ENCODE peak calls at places on chromosomes 11 and 22, in four cellular contexts. S, E, M and J are unnamed samples.

GRCh38 chr11:6654281-6655019 is 1.2 kb downstream of the DCHS1 start:
- DNase-seq in S (no peak), E (no peak), M (no peak), J (no peak)

GRCh38 chr22:20131593-20131855 is at the start of gene ZDHHC8:
- DNase-seq in S (no peak), E (no peak), M (no peak), J (no peak)

GRCh38 chr11:71940561-71941219 is 11.8 kb downstream of the RNF121 start:
- DNase-seq in S (no peak), E (no peak), M (no peak), J (no peak)

GRCh38 chr22:44818727-44819126 is 66.4 kb downstream of the ARHGAP8 start:
- DNase-seq in S (no peak), E (no peak), M (no peak), J (no peak)

GRCh38 chr22:30435674-30436126 is 10.1 kb downstream of the MTFP1 start:
- DNase-seq in S (peak), E (peak), M (peak), J (no peak)

GRCh38 chr22:46803031-46803880 is 40.8 kb downstream of the TBC1D22A start:
- DNase-seq in S (peak), E (peak), M (peak), J (no peak)

GRCh38 chr11:12330491-12331231 is 46.7 kb upstream of the PARVA start:
- DNase-seq in S (no peak), E (no peak), M (no peak), J (no peak)

GRCh38 chr11:12592283-12592682 is 81.9 kb upstream of the TEAD1 start:
- DNase-seq in S (no peak), E (no peak), M (no peak), J (no peak)

GRCh38 chr11:111585371-111585770 is 16.9 kb upstream of the SIK2 start:
- DNase-seq in S (no peak), E (no peak), M (no peak), J (no peak)

GRCh38 chr22:45638197-45638596 is 33.4 kb upstream of the ATXN10 start:
- DNase-seq in S (no peak), E (no peak), M (no peak), J (no peak)

GRCh38 chr11:84594602-84595001 is 1032.5 kb downstream of the DLG2 start:
- DNase-seq in S (no peak), E (no peak), M (no peak), J (no peak)

GRCh38 chr11:62546937-62547625 is 475 bp upstream of the AHNAK start:
- DNase-seq in S (no peak), E (peak), M (peak), J (no peak)

GRCh38 chr11:132114185-132114584 is 743.8 kb downstream of the NTM start:
- DNase-seq in S (peak), E (no peak), M (no peak), J (no peak)

GRCh38 chr11:76704171-76704948 is 33.8 kb upstream of the LRRC32 start:
- DNase-seq in S (no peak), E (no peak), M (no peak), J (no peak)

GRCh38 chr22:33271390-33272161 is 213.4 kb upstream of the SYN3 start:
- DNase-seq in S (peak), E (peak), M (peak), J (no peak)

GRCh38 chr11:132831272-132831671 is 701.0 kb downstream of the OPCML start:
- DNase-seq in S (no peak), E (no peak), M (no peak), J (no peak)

GRCh38 chr11:11998091-11998781 is 10.2 kb downstream of the DKK3 start:
- DNase-seq in S (no peak), E (no peak), M (peak), J (no peak)

GRCh38 chr22:20403779-20404140 is 9.8 kb downstream of the ZNF74 start:
- DNase-seq in S (no peak), E (no peak), M (no peak), J (no peak)

GRCh38 chr22:33036881-33037280 is 21.3 kb downstream of the SYN3 start:
- DNase-seq in S (no peak), E (no peak), M (no peak), J (no peak)

GRCh38 chr11:134388590-134388989 is 23.5 kb downstream of the B3GAT1 start:
- DNase-seq in S (no peak), E (no peak), M (no peak), J (no peak)

GRCh38 chr11:121661796-121662508 is 209.2 kb upstream of the SORL1-AS1 start:
- DNase-seq in S (no peak), E (no peak), M (no peak), J (no peak)

GRCh38 chr11:110026823-110027626 is 66.2 kb upstream of the ZC3H12C start:
- DNase-seq in S (no peak), E (no peak), M (no peak), J (no peak)

GRCh38 chr11:31882951-31883392 is 71.8 kb upstream of the PAX6 start:
- DNase-seq in S (no peak), E (no peak), M (no peak), J (no peak)

GRCh38 chr22:45720875-45721378 is 49.3 kb downstream of the ATXN10 start:
- DNase-seq in S (no peak), E (no peak), M (no peak), J (no peak)

GRCh38 chr11:1050581-1051355 is 14.2 kb upstream of the MUC6 start:
- DNase-seq in S (peak), E (peak), M (no peak), J (no peak)

GRCh38 chr11:75495749-75496641 is 29.7 kb downstream of the GDPD5 start:
- DNase-seq in S (no peak), E (no peak), M (no peak), J (no peak)

GRCh38 chr11:130137999-130138398 is 21.6 kb upstream of the ST14 start:
- DNase-seq in S (no peak), E (no peak), M (peak), J (no peak)

DNA sequence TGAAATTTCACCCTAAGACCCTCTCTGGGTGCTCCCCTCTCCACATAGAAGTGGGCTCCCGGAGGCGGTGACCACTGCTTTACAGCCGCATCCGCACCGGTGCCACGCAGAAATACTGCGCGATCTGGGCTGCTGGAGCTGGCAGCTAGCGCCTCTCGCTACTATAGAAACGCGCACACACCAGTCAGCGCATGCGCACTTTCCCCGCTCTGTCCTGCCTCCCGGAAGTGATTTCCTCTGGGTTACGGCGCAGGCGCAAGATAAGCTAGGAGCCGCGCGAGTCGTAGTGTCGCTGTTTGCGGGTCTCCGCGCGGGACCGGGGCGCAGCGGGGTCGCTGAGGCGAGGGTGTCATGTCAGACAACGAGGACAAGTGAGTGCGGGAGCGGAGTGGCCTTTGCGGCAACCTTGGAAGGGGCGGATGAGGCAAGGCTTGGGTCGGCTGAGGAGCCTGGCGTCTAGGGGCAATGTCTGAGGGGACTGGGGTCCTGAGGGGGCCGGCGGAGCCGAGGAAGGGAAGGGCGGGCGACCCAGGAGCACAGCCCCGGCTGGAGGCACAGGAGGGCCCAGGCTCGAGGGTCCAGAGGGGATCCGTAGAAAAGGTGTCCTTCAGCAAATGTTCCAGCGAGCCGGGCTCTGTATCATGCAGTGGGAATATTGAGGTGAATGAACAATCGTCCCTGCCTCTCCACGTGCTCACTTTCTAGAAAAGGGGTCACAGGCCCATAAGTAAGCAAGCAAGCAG is at the start of the genes C22orf23 and POLR2F:
- DNase-seq in S (peak), E (peak), M (peak), J (peak)
- TF ChIP-seq CTCF in S (no peak), E (no peak), M (no peak), J (no peak)

GRCh38 chr11:119691020-119691666 is 37.9 kb downstream of the NECTIN1 start:
- DNase-seq in S (no peak), E (no peak), M (no peak), J (no peak)
- TF ChIP-seq CTCF in S (no peak), E (no peak), M (no peak), J (no peak)

GRCh38 chr11:64229959-64230208 is 464 bp upstream of the DNAJC4 start:
- DNase-seq in S (no peak), E (no peak), M (no peak), J (no peak)

GRCh38 chr11:64230985-64231365 is 627 bp downstream of the DNAJC4 start:
- DNase-seq in S (no peak), E (no peak), M (no peak), J (no peak)

GRCh38 chr11:64229090-64229958 is 1.0 kb upstream of the DNAJC4 start:
- DNase-seq in S (no peak), E (peak), M (peak), J (no peak)

GRCh38 chr11:64231536-64231935 is 1.2 kb downstream of the DNAJC4 start:
- DNase-seq in S (no peak), E (peak), M (no peak), J (no peak)

DNA sequence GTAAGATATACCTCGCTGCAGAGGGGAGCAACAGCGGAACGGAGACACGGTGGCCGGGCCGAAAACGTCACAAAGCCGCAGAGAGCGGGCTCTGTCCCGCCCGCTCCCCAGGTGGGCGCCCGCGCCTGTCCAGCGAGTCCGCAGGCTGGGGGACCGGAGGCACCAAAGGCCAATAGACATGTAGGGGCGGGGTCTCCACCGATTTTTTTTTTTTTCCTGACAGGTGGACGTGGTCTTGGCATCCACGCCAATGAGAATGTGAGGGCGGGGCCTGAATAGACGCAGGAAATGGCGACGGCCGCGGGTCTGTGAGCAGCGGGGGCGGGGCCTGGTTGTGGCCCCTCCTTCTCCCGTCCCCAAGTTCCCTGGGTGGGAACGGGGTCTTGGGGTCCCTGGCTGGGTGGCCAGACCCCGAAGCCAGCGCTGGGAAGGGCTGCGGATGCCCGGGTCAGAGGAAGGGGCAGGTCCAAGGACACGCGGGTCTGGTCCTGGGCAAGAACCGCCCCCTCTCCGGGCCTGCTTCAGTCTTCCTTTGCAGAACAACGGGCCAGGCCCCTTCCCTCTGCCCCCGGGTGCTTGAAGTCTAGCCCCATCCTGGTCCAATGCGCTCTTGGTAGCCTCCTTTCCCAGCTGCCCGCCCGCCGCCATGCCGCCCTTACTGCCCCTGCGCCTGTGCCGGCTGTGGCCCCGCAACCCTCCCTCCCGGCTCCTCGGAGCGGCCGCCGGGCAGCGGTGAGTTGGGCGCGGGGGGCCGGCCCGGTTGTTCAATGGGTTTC is at the start of gene DNAJC4:
- DNase-seq in S (peak), E (peak), M (peak), J (peak)
- TF ChIP-seq CTCF in S (no peak), E (no peak), M (no peak), J (no peak)

GRCh38 chr11:103339485-103339857 is 230.2 kb downstream of the DYNC2H1 start:
- DNase-seq in S (no peak), E (no peak), M (no peak), J (no peak)

GRCh38 chr11:103338621-103339484 is 229.6 kb downstream of the DYNC2H1 start:
- DNase-seq in S (no peak), E (no peak), M (no peak), J (no peak)
- TF ChIP-seq CTCF in S (no peak), E (no peak), M (no peak), J (no peak)

GRCh38 chr11:65380460-65381126 is 1.9 kb downstream of the SLC25A45 start:
- DNase-seq in S (no peak), E (peak), M (no peak), J (no peak)
- TF ChIP-seq CTCF in S (no peak), E (peak), M (no peak), J (no peak)

GRCh38 chr11:44760917-44761545 is 34.3 kb downstream of the TSPAN18 start:
- DNase-seq in S (peak), E (no peak), M (peak), J (no peak)
- TF ChIP-seq CTCF in S (no peak), E (no peak), M (no peak), J (no peak)

DNA sequence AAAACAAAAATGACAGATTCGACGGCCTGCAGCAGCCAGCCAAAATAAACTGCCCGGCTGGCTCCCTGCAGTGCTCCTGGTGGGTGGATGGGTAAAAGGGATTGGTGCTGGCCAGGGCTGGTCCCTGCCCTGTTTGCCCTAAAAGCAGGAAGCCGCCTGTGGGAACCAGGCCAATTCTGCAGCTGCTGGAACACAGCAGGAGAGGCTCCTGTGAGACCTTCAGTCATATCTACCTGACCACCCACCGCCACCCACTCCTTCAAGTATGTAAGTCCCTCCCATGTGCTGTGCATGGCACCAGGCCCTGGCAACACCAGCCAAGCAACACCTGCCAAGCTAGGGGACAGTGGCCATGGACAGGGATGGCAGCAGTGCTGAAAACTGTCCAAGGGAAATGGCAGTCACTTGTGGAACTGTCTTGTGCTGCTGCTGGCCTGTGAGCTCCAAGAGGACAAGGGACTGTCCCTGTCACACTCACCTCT is 48.7 kb upstream of the ARFGAP3 start:
- DNase-seq in S (peak), E (peak), M (no peak), J (no peak)
- TF ChIP-seq CTCF in S (no peak), E (no peak), M (no peak), J (no peak)